ENCODE peak calls at places on chromosomes 6 and 20, in five cellular contexts. One of them, this sample, is unnamed.

GRCh38 chr20:33490023-33490933 is at the start of gene CBFA2T2:
- DNase-seq in left lung: peak; percentile 74
- DNase-seq in nephron progenitor cell: no peak
- DNase-seq in RWPE1: peak; percentile 84
- DNase-seq in stimulated activated CD4-positive, alpha-beta T cell treated with anti-CD3 and anti-CD28 coated beads, Interleukin-2, amount 100 ng/mL, for 48 hours: no peak
- DNase-seq in this sample: no peak

GRCh38 chr6:31609519-31610406 is 5.3 kb upstream of the AIF1 start:
- DNase-seq in nephron progenitor cell: no peak
- DNase-seq in stimulated activated CD4-positive, alpha-beta T cell treated with anti-CD3 and anti-CD28 coated beads, Interleukin-2, amount 100 ng/mL, for 48 hours: no peak
- DNase-seq in left lung: no peak
- DNase-seq in RWPE1: no peak
- DNase-seq in this sample: no peak

GRCh38 chr6:134600671-134601070 is 282.8 kb upstream of the SGK1 start:
- DNase-seq in RWPE1: no peak
- DNase-seq in stimulated activated CD4-positive, alpha-beta T cell treated with anti-CD3 and anti-CD28 coated beads, Interleukin-2, amount 100 ng/mL, for 48 hours: no peak
- DNase-seq in nephron progenitor cell: no peak
- DNase-seq in left lung: no peak
- DNase-seq in this sample: no peak

GRCh38 chr20:4512891-4513550 is 208.7 kb upstream of the PRND start:
- DNase-seq in stimulated activated CD4-positive, alpha-beta T cell treated with anti-CD3 and anti-CD28 coated beads, Interleukin-2, amount 100 ng/mL, for 48 hours: no peak
- DNase-seq in left lung: no peak
- DNase-seq in RWPE1: peak; percentile 88
- DNase-seq in nephron progenitor cell: no peak
- DNase-seq in this sample: no peak

GRCh38 chr20:18902181-18902725 is 88.7 kb downstream of the SCP2D1 start:
- DNase-seq in RWPE1: no peak
- DNase-seq in stimulated activated CD4-positive, alpha-beta T cell treated with anti-CD3 and anti-CD28 coated beads, Interleukin-2, amount 100 ng/mL, for 48 hours: no peak
- DNase-seq in nephron progenitor cell: no peak
- DNase-seq in left lung: no peak
- DNase-seq in this sample: no peak

GRCh38 chr6:142735182-142735581 is 209.8 kb downstream of the HIVEP2 start:
- DNase-seq in RWPE1: no peak
- DNase-seq in nephron progenitor cell: no peak
- DNase-seq in stimulated activated CD4-positive, alpha-beta T cell treated with anti-CD3 and anti-CD28 coated beads, Interleukin-2, amount 100 ng/mL, for 48 hours: no peak
- DNase-seq in left lung: no peak
- DNase-seq in this sample: no peak

GRCh38 chr20:58700823-58701222 is 8.2 kb downstream of the NPEPL1 start:
- DNase-seq in stimulated activated CD4-positive, alpha-beta T cell treated with anti-CD3 and anti-CD28 coated beads, Interleukin-2, amount 100 ng/mL, for 48 hours: no peak
- DNase-seq in nephron progenitor cell: no peak
- DNase-seq in left lung: peak; percentile 22
- DNase-seq in RWPE1: no peak
- DNase-seq in this sample: no peak

GRCh38 chr20:6104493-6105188 is 18.2 kb downstream of the FERMT1 start:
- DNase-seq in stimulated activated CD4-positive, alpha-beta T cell treated with anti-CD3 and anti-CD28 coated beads, Interleukin-2, amount 100 ng/mL, for 48 hours: no peak
- DNase-seq in left lung: no peak
- DNase-seq in RWPE1: no peak
- DNase-seq in nephron progenitor cell: no peak
- DNase-seq in this sample: no peak

GRCh38 chr20:47984437-47984836 is 199.2 kb upstream of the SULF2 start:
- DNase-seq in nephron progenitor cell: no peak
- DNase-seq in RWPE1: no peak
- DNase-seq in stimulated activated CD4-positive, alpha-beta T cell treated with anti-CD3 and anti-CD28 coated beads, Interleukin-2, amount 100 ng/mL, for 48 hours: no peak
- DNase-seq in left lung: no peak
- DNase-seq in this sample: no peak

GRCh38 chr6:151805286-151805840 is 2.1 kb upstream of the ESR1 start:
- DNase-seq in left lung: no peak
- DNase-seq in stimulated activated CD4-positive, alpha-beta T cell treated with anti-CD3 and anti-CD28 coated beads, Interleukin-2, amount 100 ng/mL, for 48 hours: no peak
- DNase-seq in RWPE1: no peak
- DNase-seq in nephron progenitor cell: peak; percentile 2
- DNase-seq in this sample: no peak

GRCh38 chr6:150026976-150027805 is 1.9 kb upstream of the RAET1L start:
- DNase-seq in stimulated activated CD4-positive, alpha-beta T cell treated with anti-CD3 and anti-CD28 coated beads, Interleukin-2, amount 100 ng/mL, for 48 hours: no peak
- DNase-seq in nephron progenitor cell: no peak
- DNase-seq in left lung: no peak
- DNase-seq in RWPE1: no peak
- DNase-seq in this sample: no peak

GRCh38 chr6:160667854-160668481 is 3.9 kb upstream of the LPA start:
- DNase-seq in nephron progenitor cell: peak; percentile 41
- DNase-seq in left lung: no peak
- DNase-seq in stimulated activated CD4-positive, alpha-beta T cell treated with anti-CD3 and anti-CD28 coated beads, Interleukin-2, amount 100 ng/mL, for 48 hours: peak; percentile 21
- DNase-seq in RWPE1: peak; percentile 64
- DNase-seq in this sample: peak; percentile 74

GRCh38 chr20:34579936-34580587 is 21.5 kb downstream of the MAP1LC3A start:
- DNase-seq in RWPE1: no peak
- DNase-seq in stimulated activated CD4-positive, alpha-beta T cell treated with anti-CD3 and anti-CD28 coated beads, Interleukin-2, amount 100 ng/mL, for 48 hours: no peak
- DNase-seq in left lung: no peak
- DNase-seq in nephron progenitor cell: no peak
- DNase-seq in this sample: no peak

GRCh38 chr6:18667612-18668011 is 280.5 kb downstream of the RNF144B start:
- DNase-seq in RWPE1: no peak
- DNase-seq in nephron progenitor cell: no peak
- DNase-seq in left lung: no peak
- DNase-seq in stimulated activated CD4-positive, alpha-beta T cell treated with anti-CD3 and anti-CD28 coated beads, Interleukin-2, amount 100 ng/mL, for 48 hours: no peak
- DNase-seq in this sample: no peak

GRCh38 chr6:143187173-143187908 is 126.7 kb downstream of the AIG1 start:
- DNase-seq in nephron progenitor cell: no peak
- DNase-seq in left lung: no peak
- DNase-seq in stimulated activated CD4-positive, alpha-beta T cell treated with anti-CD3 and anti-CD28 coated beads, Interleukin-2, amount 100 ng/mL, for 48 hours: no peak
- DNase-seq in RWPE1: peak; percentile 26
- DNase-seq in this sample: no peak